ENCODE peak calls at places on chromosomes 4 and X, in seven cellular contexts. Z is progenitor cell of endocrine pancreas, X is prostate gland, W is AG09319, O is A549, K is lower lobe of right lung, H is fibroblast of villous mesenchyme. G is an unnamed sample.

GRCh38 chr4:81337211-81337610 is 122.2 kb upstream of the PRKG2 start:
- DNase-seq in X (no peak), W (no peak), O (no peak), K (no peak), Z (no peak), H (no peak), G (no peak)

GRCh38 chr4:17639136-17639535 is 24.7 kb downstream of the MED28 start:
- DNase-seq in O (no peak), X (no peak), Z (no peak), W (no peak), K (no peak), H (no peak), G (no peak)

GRCh38 chr4:21830272-21830671 is 118.3 kb downstream of the KCNIP4 start:
- DNase-seq in X (no peak), H (no peak), Z (no peak), O (no peak), K (no peak), W (no peak), G (no peak)

GRCh38 chr4:181301735-181302380 is 941.3 kb upstream of the TENM3 start:
- DNase-seq in K (peak; percentile 58), Z (no peak), O (peak; percentile 4), W (no peak), H (no peak), X (peak; percentile 5), G (no peak)

GRCh38 chrX:57821703-57822375 is 88.4 kb downstream of the ZXDA start:
- DNase-seq in Z (no peak), X (peak; percentile 25), H (peak; percentile 55), K (no peak), O (peak; percentile 15), W (peak; percentile 8), G (no peak)

GRCh38 chrX:26922278-26922677 is 540.9 kb downstream of the PPP4R3C start:
- DNase-seq in K (no peak), W (no peak), H (peak; percentile 41), Z (no peak), X (no peak), O (no peak), G (no peak)

GRCh38 chr4:173748353-173748752 is 218.3 kb upstream of the HAND2 start:
- DNase-seq in K (no peak), W (no peak), O (no peak), X (no peak), Z (no peak), H (peak; percentile 54), G (no peak)

GRCh38 chrX:112785323-112785722 is 55.3 kb downstream of the AMOT start:
- DNase-seq in O (no peak), H (no peak), K (no peak), W (no peak), Z (no peak), X (no peak), G (no peak)

GRCh38 chr4:157572951-157573350 is 352.4 kb downstream of the GRIA2 start:
- DNase-seq in O (no peak), Z (no peak), H (no peak), K (no peak), W (no peak), X (no peak), G (no peak)

GRCh38 chr4:145904413-145905177 is 34.0 kb downstream of the ZNF827 start:
- DNase-seq in Z (no peak), H (no peak), O (no peak), K (no peak), X (no peak), W (no peak), G (no peak)

GRCh38 chrX:130539721-130540321 is 138.0 kb downstream of the RBMX2 start:
- DNase-seq in H (peak; percentile 55), X (peak; percentile 7), W (peak; percentile 19), Z (peak; percentile 25), O (peak; percentile 25), K (peak; percentile 51), G (no peak)

GRCh38 chrX:68177542-68177941 is 255.8 kb downstream of the OPHN1 start:
- DNase-seq in W (no peak), O (no peak), Z (no peak), K (no peak), X (no peak), H (peak; percentile 3), G (no peak)

GRCh38 chrX:134484039-134484438 is 24.1 kb downstream of the HPRT1 start:
- DNase-seq in W (no peak), Z (no peak), X (no peak), H (peak; percentile 74), O (peak; percentile 7), K (no peak), G (no peak)

GRCh38 chr4:53696956-53697685 is 105.8 kb upstream of the LNX1 start:
- DNase-seq in K (no peak), X (no peak), W (no peak), Z (no peak), O (no peak), H (no peak), G (no peak)

GRCh38 chrX:154918060-154918483 is 31.9 kb downstream of the F8A1 start:
- DNase-seq in K (no peak), W (peak; percentile 56), Z (peak; percentile 14), X (peak; percentile 13), O (peak; percentile 32), H (peak; percentile 85), G (no peak)

GRCh38 chr4:72109959-72110497 is 78.2 kb downstream of the NPFFR2 start:
- DNase-seq in X (no peak), W (no peak), H (no peak), K (no peak), O (no peak), Z (no peak), G (no peak)

GRCh38 chr4:148431401-148431800 is 10.8 kb downstream of the NR3C2 start:
- DNase-seq in X (no peak), Z (no peak), H (no peak), W (no peak), K (no peak), O (no peak), G (no peak)

DNA sequence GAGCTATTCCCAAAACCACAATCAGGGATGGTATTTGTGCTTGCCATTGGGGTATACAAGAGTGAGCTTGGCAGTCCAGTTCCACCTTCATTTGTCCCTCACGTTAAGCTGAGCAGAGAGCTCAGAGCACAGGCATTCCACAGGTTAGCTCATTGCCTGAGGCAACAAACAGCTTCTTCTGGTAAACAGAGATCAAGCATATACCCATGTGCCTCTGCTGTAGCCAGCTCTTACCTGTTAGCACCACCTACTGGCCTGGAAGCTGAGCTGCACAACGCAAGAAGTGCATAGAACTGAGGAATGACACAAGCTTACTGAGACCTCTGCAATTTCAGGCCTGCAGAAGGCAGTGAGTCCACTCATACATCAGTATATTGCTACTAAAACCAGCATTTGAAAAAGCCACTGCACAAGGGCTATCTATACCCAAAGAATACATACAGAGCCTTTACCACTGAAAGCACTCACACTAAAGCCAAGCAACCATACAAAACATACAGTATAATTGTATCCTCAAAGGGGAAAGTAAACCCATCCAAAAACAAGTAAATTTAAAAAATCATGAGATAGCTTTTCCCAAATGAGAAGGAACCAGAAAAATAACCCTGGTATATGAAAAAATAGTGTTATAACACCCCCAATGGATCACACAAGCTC is 258.3 kb upstream of the GABRA2 start:
- DNase-seq in H (peak; percentile 29), K (no peak), X (no peak), Z (peak; percentile 24), W (no peak), O (no peak), G (no peak)
- TF ChIP-seq CTCF in H (peak; percentile 47), K (no peak), X (no peak), Z (peak; percentile 89), W (no peak), O (no peak), G (peak; percentile 75)

GRCh38 chrX:153642313-153642654 is 4.7 kb upstream of the DUSP9 start:
- DNase-seq in O (no peak), W (no peak), Z (no peak), X (no peak), H (no peak), K (no peak), G (no peak)

GRCh38 chrX:153643431-153644351 is 3.3 kb upstream of the DUSP9 start:
- DNase-seq in W (no peak), Z (no peak), K (no peak), H (no peak), O (peak; percentile 44), X (no peak), G (peak; percentile 68)

GRCh38 chrX:153644356-153645125 is 2.5 kb upstream of the DUSP9 start:
- DNase-seq in H (no peak), Z (no peak), W (no peak), O (no peak), K (no peak), X (no peak), G (peak; percentile 70)

GRCh38 chrX:153641575-153642312 is 5.3 kb upstream of the DUSP9 start:
- DNase-seq in H (no peak), Z (no peak), K (no peak), O (no peak), W (no peak), X (no peak), G (no peak)

DNA sequence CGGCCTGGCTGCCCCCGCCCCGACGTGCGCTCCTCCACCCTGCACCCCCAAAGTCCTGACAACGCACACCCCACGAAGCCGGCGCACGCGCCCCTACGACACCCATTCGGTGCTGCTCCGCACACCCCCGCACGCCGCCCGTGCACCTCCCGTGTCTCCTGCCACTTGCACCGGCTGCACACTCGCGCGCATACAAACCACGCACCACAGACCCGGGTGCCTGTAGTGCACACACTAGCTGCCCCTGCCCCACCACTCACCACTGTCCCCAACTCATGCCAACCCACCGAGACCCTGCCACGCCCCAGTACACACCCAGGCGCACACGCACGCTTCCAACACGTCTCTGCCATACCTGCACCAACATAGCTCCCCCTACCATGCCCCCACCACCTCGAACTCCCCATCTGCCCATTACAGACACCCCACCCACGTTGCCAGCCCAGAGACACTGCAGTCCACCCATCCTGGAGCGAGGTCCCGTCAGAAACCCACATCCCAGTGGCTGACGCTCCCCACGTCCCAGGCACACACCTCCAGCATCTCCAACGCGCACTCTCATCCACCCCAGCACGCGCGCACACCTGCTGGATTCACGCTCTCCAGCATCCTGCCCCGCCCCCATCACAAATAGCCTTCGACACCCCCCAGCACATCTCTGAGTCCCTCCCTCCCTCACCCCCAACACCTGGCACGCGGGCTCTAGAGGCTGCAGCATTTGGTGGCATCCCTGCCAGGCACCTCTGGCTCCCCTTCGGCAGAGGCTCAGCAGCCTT is 4.2 kb upstream of the DUSP9 start:
- DNase-seq in X (no peak), H (no peak), W (no peak), K (no peak), O (no peak), Z (no peak), G (no peak)
- TF ChIP-seq CTCF in X (no peak), H (no peak), W (no peak), K (no peak), O (no peak), Z (no peak), G (no peak)

GRCh38 chr4:3765271-3766206 is 646 bp upstream of the ADRA2C start:
- DNase-seq in X (no peak), W (no peak), H (peak; percentile 67), Z (peak; percentile 65), O (peak; percentile 42), K (no peak), G (peak; percentile 79)
- TF ChIP-seq CTCF in X (no peak), W (no peak), H (no peak), Z (peak; percentile 47), O (peak; percentile 56), K (no peak), G (peak; percentile 60)

GRCh38 chrX:150229030-150229429 is 134.1 kb upstream of the MAMLD1 start:
- DNase-seq in Z (no peak), O (no peak), X (no peak), W (no peak), K (no peak), H (no peak), G (peak; percentile 18)
- TF ChIP-seq CTCF in Z (no peak), O (no peak), X (no peak), W (no peak), K (no peak), H (no peak), G (no peak)